ENCODE peak calls at places on chromosomes 13 and 19, in eight cellular contexts. C, Z, K, Y, P, R, D and M are unnamed samples.

GRCh38 chr19:31532034-31532433 is 182.8 kb upstream of the TSHZ3 start:
- DNase-seq in D (no peak), C (no peak), K (no peak), Z (no peak), P (no peak), R (no peak), Y (no peak), M (no peak)

GRCh38 chr19:35903550-35904179 is 1.3 kb downstream of the HCST start:
- DNase-seq in Z (peak), D (peak), P (peak), C (peak), K (peak), Y (peak), R (peak), M (no peak)

GRCh38 chr13:76004411-76004810 is 368.3 kb downstream of the LMO7 start:
- DNase-seq in Z (no peak), P (no peak), K (peak), Y (peak), D (no peak), C (no peak), R (no peak), M (no peak)

GRCh38 chr13:98143601-98144500 is 957 bp downstream of the FARP1 start:
- DNase-seq in K (peak), Y (peak), C (no peak), P (no peak), D (no peak), Z (no peak), R (peak), M (no peak)

GRCh38 chr13:54975676-54976075 is 1947.1 kb downstream of the OLFM4 start:
- DNase-seq in R (no peak), Z (no peak), Y (no peak), K (no peak), D (no peak), P (no peak), C (no peak), M (no peak)

GRCh38 chr19:6740589-6741348 is 1.3 kb downstream of the TRIP10 start:
- DNase-seq in D (no peak), C (no peak), K (peak), Z (no peak), P (no peak), R (peak), Y (peak), M (no peak)

GRCh38 chr19:52224211-52224610 is 34.4 kb downstream of the PPP2R1A start:
- DNase-seq in P (no peak), C (no peak), Z (no peak), R (no peak), D (no peak), K (no peak), Y (no peak), M (no peak)

GRCh38 chr13:110138009-110138699 is 168.8 kb downstream of the COL4A1 start:
- DNase-seq in C (peak), Y (peak), P (peak), Z (peak), K (peak), D (peak), R (peak), M (no peak)

GRCh38 chr13:110186221-110186838 is 120.6 kb downstream of the COL4A1 start:
- DNase-seq in P (no peak), D (no peak), Y (no peak), R (peak), K (no peak), Z (no peak), C (no peak), M (no peak)

GRCh38 chr19:50851620-50852019 is 3.1 kb upstream of the KLK3 start:
- DNase-seq in C (no peak), D (no peak), P (no peak), Z (no peak), R (no peak), K (no peak), Y (no peak), M (no peak)

GRCh38 chr13:106109391-106109791 is 426.1 kb downstream of the EFNB2 start:
- DNase-seq in P (no peak), Z (no peak), D (no peak), R (no peak), K (peak), Y (peak), C (no peak), M (no peak)

GRCh38 chr19:45772130-45772880 is 3.3 kb upstream of the SIX5 start:
- DNase-seq in D (no peak), P (no peak), K (no peak), C (no peak), Z (no peak), R (peak), Y (no peak), M (no peak)

GRCh38 chr13:51154029-51154555 is 43.0 kb upstream of the C13orf42 start:
- DNase-seq in P (no peak), D (no peak), K (peak), Z (no peak), R (no peak), Y (peak), C (no peak), M (no peak)

GRCh38 chr19:20414133-20414532 is 151.4 kb downstream of the ZNF737 start:
- DNase-seq in Y (no peak), K (no peak), C (no peak), P (no peak), Z (no peak), R (no peak), D (no peak), M (no peak)

GRCh38 chr19:1467512-1468273 is 11.3 kb downstream of the C19orf25 start:
- DNase-seq in Z (no peak), K (no peak), Y (no peak), D (no peak), R (no peak), P (no peak), C (no peak), M (no peak)

GRCh38 chr13:105787518-105788085 is 747.9 kb downstream of the EFNB2 start:
- DNase-seq in Y (no peak), Z (no peak), P (no peak), K (no peak), C (no peak), R (no peak), D (no peak), M (no peak)

GRCh38 chr13:41111454-41111853 is 21.1 kb downstream of the KBTBD6 start:
- DNase-seq in R (no peak), Y (peak), C (no peak), D (no peak), P (no peak), Z (no peak), K (peak), M (no peak)

GRCh38 chr13:27953671-27954405 is 15.3 kb downstream of the CDX2 start:
- DNase-seq in Y (peak), R (peak), P (peak), K (peak), C (no peak), Z (peak), D (peak), M (peak)

GRCh38 chr19:2089001-2089711 is 7.0 kb downstream of the MOB3A start:
- DNase-seq in R (no peak), C (no peak), Z (no peak), P (no peak), D (no peak), Y (peak), K (peak), M (no peak)